ENCODE peak calls at places on chromosome 1, in four cellular contexts. U is occipital lobe, L is foreskin keratinocyte, D is T follicular helper cell. G is an unnamed sample.

GRCh38 chr1:41981796-41982195 is 63.1 kb upstream of the HIVEP3 start:
- DNase-seq in L (no peak), D (no peak), U (no peak), G (no peak)

GRCh38 chr1:155124503-155125463 is 2.9 kb upstream of the EFNA1 start:
- DNase-seq in L (peak), D (no peak), U (no peak), G (no peak)

GRCh38 chr1:112007169-112007568 is 17.7 kb upstream of the KCND3 start:
- DNase-seq in D (no peak), L (no peak), U (no peak), G (no peak)

GRCh38 chr1:30314591-30314990 is 408.8 kb downstream of the MATN1 start:
- DNase-seq in U (no peak), D (no peak), L (no peak), G (no peak)

GRCh38 chr1:187762109-187762508 is 933.4 kb downstream of the PLA2G4A start:
- DNase-seq in L (peak), U (no peak), D (no peak), G (no peak)

GRCh38 chr1:231493421-231494185 is 34.9 kb upstream of the TSNAX start:
- DNase-seq in L (no peak), U (no peak), D (no peak), G (no peak)

GRCh38 chr1:174744886-174745285 is 254.9 kb upstream of the CACYBP start:
- DNase-seq in D (no peak), U (no peak), L (no peak), G (no peak)

GRCh38 chr1:36573445-36573844 is 90.7 kb upstream of the CSF3R start:
- DNase-seq in U (no peak), L (no peak), D (no peak), G (no peak)

GRCh38 chr1:34292472-34292871 is 115.8 kb downstream of the C1orf94 start:
- DNase-seq in U (no peak), L (no peak), D (no peak), G (no peak)

GRCh38 chr1:108704501-108704900 is 8.2 kb upstream of the FNDC7 start:
- DNase-seq in L (peak), D (no peak), U (no peak), G (no peak)

GRCh38 chr1:156742017-156742416 is 1.1 kb upstream of the MRPL24 start:
- DNase-seq in U (no peak), L (no peak), D (no peak), G (no peak)

GRCh38 chr1:231040800-231041704 is 998 bp upstream of the FAM89A start:
- DNase-seq in D (no peak), U (no peak), L (no peak), G (no peak)

GRCh38 chr1:11543392-11543791 is 64.4 kb downstream of the DISP3 start:
- DNase-seq in D (no peak), U (no peak), L (no peak), G (no peak)

GRCh38 chr1:155015527-155016230 is 13.1 kb downstream of the ZBTB7B start:
- DNase-seq in U (no peak), L (no peak), D (no peak), G (no peak)

GRCh38 chr1:11596295-11596694 is 57.9 kb downstream of the FBXO2 start:
- DNase-seq in D (no peak), L (no peak), U (no peak), G (no peak)

GRCh38 chr1:211547710-211548109 is 31.3 kb downstream of the SLC30A1 start:
- DNase-seq in L (no peak), D (no peak), U (no peak), G (no peak)

GRCh38 chr1:6991271-6991670 is 206.0 kb downstream of the CAMTA1 start:
- DNase-seq in D (no peak), L (peak), U (no peak), G (no peak)

GRCh38 chr1:210989949-210990348 is 144.0 kb downstream of the KCNH1 start:
- DNase-seq in U (no peak), D (no peak), L (no peak), G (no peak)

GRCh38 chr1:203272633-203273205 is 32.6 kb upstream of the BTG2 start:
- DNase-seq in D (no peak), L (no peak), U (no peak), G (no peak)

GRCh38 chr1:31712625-31713024 is 8.8 kb upstream of the COL16A1 start:
- DNase-seq in D (no peak), U (no peak), L (peak), G (no peak)

GRCh38 chr1:211876849-211877248 is 46.3 kb upstream of the LPGAT1 start:
- DNase-seq in L (no peak), D (no peak), U (no peak), G (no peak)

GRCh38 chr1:62687421-62687902 is 724 bp downstream of the DOCK7 start:
- DNase-seq in L (peak), D (no peak), U (peak), G (no peak)

GRCh38 chr1:227961651-227962050 is 13.9 kb upstream of the WNT9A start:
- DNase-seq in U (no peak), L (no peak), D (no peak), G (no peak)

GRCh38 chr1:19725606-19726005 is 60.9 kb downstream of the HTR6 start:
- DNase-seq in L (no peak), U (no peak), D (no peak), G (no peak)

GRCh38 chr1:199742547-199742946 is 285.0 kb upstream of the NR5A2 start:
- DNase-seq in D (no peak), U (no peak), L (peak), G (no peak)

GRCh38 chr1:58941471-58942289 is 157.8 kb upstream of the JUN start:
- DNase-seq in L (no peak), D (no peak), U (no peak), G (no peak)

GRCh38 chr1:29180497-29181412 is 945 bp downstream of the SRSF4 start:
- DNase-seq in D (no peak), U (no peak), L (no peak), G (no peak)

GRCh38 chr1:22318279-22318983 is 133.2 kb upstream of the ZBTB40 start:
- DNase-seq in L (no peak), U (no peak), D (no peak), G (no peak)

GRCh38 chr1:28365864-28366263 is 3.7 kb upstream of the PHACTR4 start:
- DNase-seq in D (no peak), U (no peak), L (peak), G (no peak)

GRCh38 chr1:37387854-37388253 is 86.5 kb upstream of the ZC3H12A start:
- DNase-seq in D (no peak), L (no peak), U (no peak), G (no peak)

GRCh38 chr1:48495166-48495565 is 23.2 kb upstream of the SPATA6 start:
- DNase-seq in U (no peak), L (peak), D (no peak), G (no peak)

GRCh38 chr1:179817789-179818188 is 59.8 kb downstream of the TOR1AIP2 start:
- DNase-seq in U (no peak), L (no peak), D (no peak), G (no peak)

GRCh38 chr1:98874828-98875227 is 129.8 kb downstream of the PLPPR5 start:
- DNase-seq in L (no peak), U (no peak), D (no peak), G (no peak)

GRCh38 chr1:8669608-8670335 is 147.7 kb downstream of the RERE start:
- DNase-seq in L (no peak), U (no peak), D (no peak), G (no peak)

GRCh38 chr1:175178456-175178855 is 14.1 kb downstream of the KIAA0040 start:
- DNase-seq in D (no peak), L (no peak), U (no peak), G (no peak)

GRCh38 chr1:246647113-246647512 is 77.1 kb upstream of the SCCPDH start:
- DNase-seq in U (peak), L (no peak), D (no peak), G (peak)

GRCh38 chr1:9494936-9495758 is 44.1 kb upstream of the SLC25A33 start:
- DNase-seq in D (peak), U (no peak), L (no peak), G (no peak)

GRCh38 chr1:214493126-214493796 is 58.1 kb downstream of the PTPN14 start:
- DNase-seq in U (no peak), L (no peak), D (no peak), G (no peak)